ENCODE peak calls at places on chromosome 14, in four cellular contexts. W is GM19239; Z is activated T-helper 1 cell treated with anti-CD3 and anti-CD28 coated beads, Interleukin-12 subunit alpha, Interleukin-12 subunit beta, Interleukin-2, Interleukin-4 antibody, amounts not matched to agents 30 ng/mL and 10 ng/mL and 1 ng/mL, durations not matched to agents 14 hours and 24 hours and 36 hours; N is GM10248. D is an unnamed sample.

GRCh38 chr14:20332386-20332945 is 613 bp downstream of the CCNB1IP1 start:
- DNase-seq in W (no peak), Z (no peak), N (no peak), D (no peak)

GRCh38 chr14:57918791-57919190 is 52.9 kb upstream of the SLC35F4 start:
- DNase-seq in W (no peak), Z (no peak), N (no peak), D (no peak)

GRCh38 chr14:57823015-57823660 is 42.8 kb downstream of the SLC35F4 start:
- DNase-seq in W (no peak), Z (no peak), N (no peak), D (no peak)

GRCh38 chr14:69957986-69958385 is 78.8 kb downstream of the SMOC1 start:
- DNase-seq in W (no peak), Z (no peak), N (no peak), D (no peak)

GRCh38 chr14:91317381-91318313 is 73.1 kb upstream of the GPR68 start:
- DNase-seq in W (no peak), Z (peak), N (peak), D (peak)

GRCh38 chr14:96263347-96264199 is 7.6 kb downstream of the BDKRB1 start:
- DNase-seq in W (no peak), Z (no peak), N (no peak), D (no peak)

GRCh38 chr14:103155013-103155412 is 31.8 kb downstream of the TNFAIP2 start:
- DNase-seq in W (no peak), Z (no peak), N (peak), D (no peak)

GRCh38 chr14:94382099-94382498 is 6.3 kb downstream of the SERPINA1 start:
- DNase-seq in W (no peak), Z (no peak), N (no peak), D (no peak)

GRCh38 chr14:102928412-102929348 is 6.2 kb downstream of the AMN start:
- DNase-seq in W (peak), Z (peak), N (peak), D (peak)

GRCh38 chr14:104140213-104140462 is 1.8 kb downstream of the KIF26A start:
- DNase-seq in W (no peak), Z (no peak), N (no peak), D (no peak)

GRCh38 chr14:29798776-29799175 is 128.9 kb downstream of the PRKD1 start:
- DNase-seq in W (no peak), Z (no peak), N (no peak), D (no peak)

GRCh38 chr14:74867673-74868072 is 8.3 kb downstream of the PROX2 start:
- DNase-seq in W (no peak), Z (peak), N (no peak), D (peak)

GRCh38 chr14:53628747-53629146 is 327.9 kb downstream of the BMP4 start:
- DNase-seq in W (no peak), Z (no peak), N (peak), D (no peak)

GRCh38 chr14:60648169-60648933 is 926 bp downstream of the SIX1 start:
- DNase-seq in W (no peak), Z (no peak), N (no peak), D (no peak)

GRCh38 chr14:66939409-66939808 is 249.8 kb upstream of the GARIN2 start:
- DNase-seq in W (no peak), Z (no peak), N (no peak), D (no peak)

GRCh38 chr14:53934778-53935414 is 21.7 kb downstream of the BMP4 start:
- DNase-seq in W (no peak), Z (no peak), N (no peak), D (no peak)

D was measured in Kasumi-1.